ENCODE peak calls at places on chromosomes 2 and 18, in ten cellular contexts. One of them, this sample, is unnamed.

GRCh38 chr2:13858626-13859025 is 773.9 kb upstream of the LRATD1 start:
- DNase-seq in fibroblast of villous mesenchyme: peak
- DNase-seq in PC-3: peak
- DNase-seq in AG04449: no peak
- DNase-seq in CD8-positive, alpha-beta T cell: no peak
- DNase-seq in Peyer's patch: no peak
- DNase-seq in A549: no peak
- DNase-seq in lower lobe of right lung: no peak
- DNase-seq in fibroblast of mammary gland: peak
- DNase-seq in body of pancreas: no peak
- DNase-seq in this sample: no peak

GRCh38 chr2:178632729-178633128 is 152.5 kb downstream of the PLEKHA3 start:
- DNase-seq in Peyer's patch: no peak
- DNase-seq in body of pancreas: no peak
- DNase-seq in AG04449: no peak
- DNase-seq in A549: no peak
- DNase-seq in fibroblast of mammary gland: no peak
- DNase-seq in fibroblast of villous mesenchyme: no peak
- DNase-seq in CD8-positive, alpha-beta T cell: no peak
- DNase-seq in PC-3: no peak
- DNase-seq in lower lobe of right lung: no peak
- DNase-seq in this sample: no peak

GRCh38 chr2:189161894-189162293 is 17.7 kb downstream of the COL5A2 start:
- DNase-seq in lower lobe of right lung: no peak
- DNase-seq in CD8-positive, alpha-beta T cell: no peak
- DNase-seq in Peyer's patch: no peak
- DNase-seq in fibroblast of villous mesenchyme: no peak
- DNase-seq in A549: no peak
- DNase-seq in PC-3: no peak
- DNase-seq in AG04449: no peak
- DNase-seq in fibroblast of mammary gland: no peak
- DNase-seq in body of pancreas: no peak
- DNase-seq in this sample: no peak

GRCh38 chr18:23585007-23585871 is 1.1 kb downstream of the NPC1 start:
- DNase-seq in body of pancreas: peak
- DNase-seq in AG04449: no peak
- DNase-seq in CD8-positive, alpha-beta T cell: no peak
- DNase-seq in Peyer's patch: no peak
- DNase-seq in fibroblast of villous mesenchyme: peak
- DNase-seq in fibroblast of mammary gland: peak
- DNase-seq in A549: peak
- DNase-seq in lower lobe of right lung: no peak
- DNase-seq in PC-3: peak
- DNase-seq in this sample: no peak

GRCh38 chr2:173048901-173049661 is 26.6 kb upstream of the MAP3K20 start:
- DNase-seq in CD8-positive, alpha-beta T cell: no peak
- DNase-seq in fibroblast of villous mesenchyme: peak
- DNase-seq in lower lobe of right lung: no peak
- DNase-seq in A549: peak
- DNase-seq in AG04449: peak
- DNase-seq in Peyer's patch: peak
- DNase-seq in body of pancreas: peak
- DNase-seq in fibroblast of mammary gland: peak
- DNase-seq in PC-3: peak
- DNase-seq in this sample: peak

GRCh38 chr2:8851811-8852560 is 14.6 kb upstream of the KIDINS220 start:
- DNase-seq in fibroblast of mammary gland: peak
- DNase-seq in Peyer's patch: no peak
- DNase-seq in AG04449: no peak
- DNase-seq in fibroblast of villous mesenchyme: peak
- DNase-seq in A549: no peak
- DNase-seq in PC-3: no peak
- DNase-seq in body of pancreas: no peak
- DNase-seq in CD8-positive, alpha-beta T cell: no peak
- DNase-seq in lower lobe of right lung: no peak
- DNase-seq in this sample: no peak

GRCh38 chr2:240239325-240239724 is 98.9 kb upstream of the OTOS start:
- DNase-seq in AG04449: no peak
- DNase-seq in CD8-positive, alpha-beta T cell: no peak
- DNase-seq in Peyer's patch: no peak
- DNase-seq in PC-3: no peak
- DNase-seq in A549: no peak
- DNase-seq in fibroblast of mammary gland: no peak
- DNase-seq in fibroblast of villous mesenchyme: no peak
- DNase-seq in lower lobe of right lung: no peak
- DNase-seq in body of pancreas: no peak
- DNase-seq in this sample: peak

GRCh38 chr2:1854747-1855146 is 110.4 kb upstream of the PXDN start:
- DNase-seq in CD8-positive, alpha-beta T cell: no peak
- DNase-seq in fibroblast of villous mesenchyme: peak
- DNase-seq in Peyer's patch: no peak
- DNase-seq in PC-3: peak
- DNase-seq in AG04449: no peak
- DNase-seq in body of pancreas: no peak
- DNase-seq in fibroblast of mammary gland: peak
- DNase-seq in A549: peak
- DNase-seq in lower lobe of right lung: no peak
- DNase-seq in this sample: no peak

GRCh38 chr2:37324536-37324785 is 172 bp downstream of the PRKD3 start:
- DNase-seq in fibroblast of villous mesenchyme: peak
- DNase-seq in Peyer's patch: no peak
- DNase-seq in PC-3: no peak
- DNase-seq in CD8-positive, alpha-beta T cell: peak
- DNase-seq in AG04449: no peak
- DNase-seq in body of pancreas: peak
- DNase-seq in fibroblast of mammary gland: peak
- DNase-seq in lower lobe of right lung: peak
- DNase-seq in A549: no peak
- DNase-seq in this sample: peak

GRCh38 chr2:159030674-159031380 is 62.4 kb downstream of the TANC1 start:
- DNase-seq in CD8-positive, alpha-beta T cell: no peak
- DNase-seq in AG04449: no peak
- DNase-seq in PC-3: peak
- DNase-seq in Peyer's patch: no peak
- DNase-seq in lower lobe of right lung: no peak
- DNase-seq in fibroblast of mammary gland: peak
- DNase-seq in fibroblast of villous mesenchyme: peak
- DNase-seq in body of pancreas: peak
- DNase-seq in A549: peak
- DNase-seq in this sample: no peak

GRCh38 chr2:119435148-119435952 is 3.7 kb downstream of the TMEM37 start:
- DNase-seq in fibroblast of mammary gland: no peak
- DNase-seq in Peyer's patch: peak
- DNase-seq in body of pancreas: no peak
- DNase-seq in A549: no peak
- DNase-seq in CD8-positive, alpha-beta T cell: no peak
- DNase-seq in PC-3: no peak
- DNase-seq in fibroblast of villous mesenchyme: no peak
- DNase-seq in lower lobe of right lung: no peak
- DNase-seq in AG04449: no peak
- DNase-seq in this sample: peak

DNA sequence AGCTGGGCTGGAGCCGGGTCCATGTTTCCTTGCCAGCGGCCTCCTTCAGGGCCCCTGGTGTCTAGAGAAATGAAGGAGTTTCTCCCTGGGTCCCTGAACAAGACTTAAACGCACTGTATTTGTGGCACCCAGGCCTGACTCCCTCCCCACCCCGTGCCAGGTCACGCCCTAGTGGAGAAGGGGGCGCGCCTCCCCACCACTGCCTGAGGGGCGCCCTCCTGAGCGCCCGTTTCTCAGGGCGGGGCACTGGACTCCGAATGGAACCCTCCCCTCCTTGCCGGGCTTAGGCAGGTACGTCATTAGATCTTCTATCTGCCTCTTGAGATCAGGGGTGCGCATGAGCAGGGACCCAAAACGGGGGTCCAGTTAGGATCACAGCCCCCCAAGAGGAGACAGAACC is 16.3 kb downstream of the ODC1 start:
- DNase-seq in lower lobe of right lung: no peak
- DNase-seq in PC-3: no peak
- DNase-seq in fibroblast of mammary gland: no peak
- DNase-seq in Peyer's patch: peak
- DNase-seq in body of pancreas: no peak
- DNase-seq in fibroblast of villous mesenchyme: no peak
- DNase-seq in A549: no peak
- DNase-seq in CD8-positive, alpha-beta T cell: no peak
- DNase-seq in AG04449: no peak
- DNase-seq in this sample: no peak
- TF ChIP-seq CTCF in lower lobe of right lung: no peak
- TF ChIP-seq CTCF in PC-3: no peak
- TF ChIP-seq CTCF in fibroblast of mammary gland: no peak
- TF ChIP-seq CTCF in Peyer's patch: no peak
- TF ChIP-seq CTCF in body of pancreas: no peak
- TF ChIP-seq CTCF in fibroblast of villous mesenchyme: no peak
- TF ChIP-seq CTCF in A549: no peak
- TF ChIP-seq CTCF in CD8-positive, alpha-beta T cell: no peak
- TF ChIP-seq CTCF in AG04449: no peak
- TF ChIP-seq CTCF in this sample: no peak

GRCh38 chr18:62716679-62717058 is 1.3 kb downstream of the PHLPP1 start:
- DNase-seq in CD8-positive, alpha-beta T cell: peak
- DNase-seq in A549: peak
- DNase-seq in fibroblast of villous mesenchyme: peak
- DNase-seq in body of pancreas: peak
- DNase-seq in AG04449: no peak
- DNase-seq in Peyer's patch: peak
- DNase-seq in fibroblast of mammary gland: peak
- DNase-seq in PC-3: peak
- DNase-seq in lower lobe of right lung: peak
- DNase-seq in this sample: peak

GRCh38 chr18:62720048-62720447 is 4.7 kb downstream of the PHLPP1 start:
- DNase-seq in CD8-positive, alpha-beta T cell: no peak
- DNase-seq in body of pancreas: no peak
- DNase-seq in lower lobe of right lung: no peak
- DNase-seq in PC-3: no peak
- DNase-seq in AG04449: no peak
- DNase-seq in Peyer's patch: no peak
- DNase-seq in A549: no peak
- DNase-seq in fibroblast of villous mesenchyme: no peak
- DNase-seq in fibroblast of mammary gland: no peak
- DNase-seq in this sample: no peak

GRCh38 chr18:62717059-62717849 is 1.9 kb downstream of the PHLPP1 start:
- DNase-seq in body of pancreas: peak
- DNase-seq in CD8-positive, alpha-beta T cell: peak
- DNase-seq in fibroblast of mammary gland: peak
- DNase-seq in A549: peak
- DNase-seq in fibroblast of villous mesenchyme: peak
- DNase-seq in lower lobe of right lung: no peak
- DNase-seq in PC-3: peak
- DNase-seq in AG04449: no peak
- DNase-seq in Peyer's patch: no peak
- DNase-seq in this sample: peak

GRCh38 chr18:62717850-62718229 is 2.5 kb downstream of the PHLPP1 start:
- DNase-seq in fibroblast of mammary gland: peak
- DNase-seq in PC-3: no peak
- DNase-seq in lower lobe of right lung: no peak
- DNase-seq in body of pancreas: no peak
- DNase-seq in A549: peak
- DNase-seq in CD8-positive, alpha-beta T cell: no peak
- DNase-seq in Peyer's patch: no peak
- DNase-seq in AG04449: no peak
- DNase-seq in fibroblast of villous mesenchyme: peak
- DNase-seq in this sample: no peak

DNA sequence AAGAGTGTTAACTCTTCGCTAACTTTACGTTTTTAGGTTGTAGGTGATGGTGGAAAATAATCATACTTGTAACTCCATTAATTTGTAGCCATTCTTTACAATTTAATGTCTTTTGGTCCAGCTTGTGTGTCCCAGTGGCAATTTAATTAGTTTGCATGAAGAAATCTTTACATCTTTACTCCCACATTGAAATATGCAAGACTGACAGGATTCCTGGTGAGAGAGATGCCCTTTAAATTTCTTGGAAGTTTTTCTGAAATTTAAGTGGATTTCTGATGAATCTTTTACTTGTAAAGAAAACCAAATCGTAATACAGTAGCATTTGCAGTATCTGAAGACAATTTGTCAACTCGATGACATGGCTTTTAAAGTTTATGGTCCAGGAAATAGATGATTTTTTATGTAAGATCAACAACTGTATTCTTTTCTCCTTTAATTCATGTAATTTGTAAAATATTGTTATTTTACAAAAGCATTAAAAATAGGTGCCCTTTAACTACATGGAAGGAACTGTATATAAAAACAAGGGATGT is 3.0 kb downstream of the PHLPP1 start:
- DNase-seq in PC-3: peak
- DNase-seq in CD8-positive, alpha-beta T cell: no peak
- DNase-seq in AG04449: no peak
- DNase-seq in Peyer's patch: no peak
- DNase-seq in body of pancreas: no peak
- DNase-seq in fibroblast of villous mesenchyme: no peak
- DNase-seq in lower lobe of right lung: no peak
- DNase-seq in fibroblast of mammary gland: no peak
- DNase-seq in A549: no peak
- DNase-seq in this sample: no peak
- H3K4me3 ChIP-seq in PC-3: peak
- H3K4me3 ChIP-seq in CD8-positive, alpha-beta T cell: no peak
- H3K4me3 ChIP-seq in AG04449: no peak
- H3K4me3 ChIP-seq in Peyer's patch: peak
- H3K4me3 ChIP-seq in body of pancreas: no peak
- H3K4me3 ChIP-seq in fibroblast of villous mesenchyme: peak
- H3K4me3 ChIP-seq in lower lobe of right lung: peak
- H3K4me3 ChIP-seq in fibroblast of mammary gland: peak
- H3K4me3 ChIP-seq in A549: peak
- H3K4me3 ChIP-seq in this sample: no peak

GRCh38 chr2:3738454-3738853 is 35.1 kb downstream of the DCDC2C start:
- DNase-seq in fibroblast of villous mesenchyme: peak
- DNase-seq in fibroblast of mammary gland: peak
- DNase-seq in body of pancreas: no peak
- DNase-seq in Peyer's patch: no peak
- DNase-seq in A549: peak
- DNase-seq in CD8-positive, alpha-beta T cell: no peak
- DNase-seq in AG04449: no peak
- DNase-seq in PC-3: peak
- DNase-seq in lower lobe of right lung: no peak
- DNase-seq in this sample: no peak
- TF ChIP-seq CTCF in fibroblast of villous mesenchyme: peak
- TF ChIP-seq CTCF in fibroblast of mammary gland: peak
- TF ChIP-seq CTCF in body of pancreas: no peak
- TF ChIP-seq CTCF in Peyer's patch: no peak
- TF ChIP-seq CTCF in A549: peak
- TF ChIP-seq CTCF in CD8-positive, alpha-beta T cell: no peak
- TF ChIP-seq CTCF in AG04449: peak
- TF ChIP-seq CTCF in PC-3: peak
- TF ChIP-seq CTCF in lower lobe of right lung: no peak
- TF ChIP-seq CTCF in this sample: no peak

DNA sequence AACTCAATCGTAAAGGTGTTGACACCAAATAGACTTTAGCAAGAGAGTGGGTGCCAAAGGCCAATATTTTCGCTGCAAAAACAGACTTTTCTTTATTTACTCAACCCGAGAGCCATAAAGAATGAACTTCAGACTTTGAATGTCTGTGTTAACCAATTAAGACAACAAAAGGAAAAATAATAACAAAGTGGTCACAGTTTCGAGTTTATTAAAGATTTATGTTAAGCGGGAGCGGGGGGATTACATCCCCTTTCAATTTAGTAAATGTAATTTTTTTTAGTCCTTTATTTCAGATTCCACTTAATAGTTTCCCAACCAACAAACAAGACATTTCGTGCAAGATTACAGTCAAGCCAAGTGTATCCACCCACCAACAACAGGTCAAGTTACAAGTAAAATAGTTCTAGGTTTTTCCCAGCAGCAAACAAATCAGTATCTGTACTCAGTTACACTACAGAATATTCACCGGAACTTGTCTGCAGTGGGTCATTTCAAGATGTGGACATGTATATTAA is 9.0 kb downstream of the CDH2 start:
- DNase-seq in A549: no peak
- DNase-seq in PC-3: no peak
- DNase-seq in Peyer's patch: no peak
- DNase-seq in CD8-positive, alpha-beta T cell: no peak
- DNase-seq in body of pancreas: no peak
- DNase-seq in fibroblast of mammary gland: no peak
- DNase-seq in fibroblast of villous mesenchyme: no peak
- DNase-seq in lower lobe of right lung: no peak
- DNase-seq in AG04449: no peak
- DNase-seq in this sample: no peak
- H3K4me3 ChIP-seq in A549: no peak
- H3K4me3 ChIP-seq in PC-3: no peak
- H3K4me3 ChIP-seq in Peyer's patch: no peak
- H3K4me3 ChIP-seq in CD8-positive, alpha-beta T cell: no peak
- H3K4me3 ChIP-seq in body of pancreas: no peak
- H3K4me3 ChIP-seq in fibroblast of mammary gland: no peak
- H3K4me3 ChIP-seq in fibroblast of villous mesenchyme: no peak
- H3K4me3 ChIP-seq in lower lobe of right lung: no peak
- H3K4me3 ChIP-seq in AG04449: no peak
- H3K4me3 ChIP-seq in this sample: no peak